ENCODE peak calls at places on chromosome 20, in seven cellular contexts. K is AG09309, Y is tibial artery, N is coronary artery, C is hepatocyte, U is bronchial epithelial cell, E is OCI-LY7. X is an unnamed sample.

GRCh38 chr20:38303908-38304379 is at the start of gene BPI:
- DNase-seq in K (peak; percentile 37), E (no peak), U (no peak), C (no peak), N (no peak), Y (no peak), X (no peak)

GRCh38 chr20:56885521-56885920 is 256.4 kb downstream of the TFAP2C start:
- DNase-seq in N (no peak), K (no peak), U (no peak), Y (no peak), E (no peak), C (no peak), X (no peak)

GRCh38 chr20:54556406-54556805 is 81.0 kb downstream of the DOK5 start:
- DNase-seq in N (no peak), Y (no peak), C (no peak), K (no peak), E (no peak), U (no peak), X (no peak)

GRCh38 chr20:22586645-22587310 is 2.4 kb upstream of the FOXA2 start:
- DNase-seq in E (no peak), N (no peak), C (peak; percentile 81), U (no peak), K (no peak), Y (no peak), X (peak; percentile 29)

GRCh38 chr20:61023612-61024011 is 228.4 kb upstream of the CDH4 start:
- DNase-seq in Y (no peak), N (no peak), K (no peak), U (no peak), C (no peak), E (no peak), X (no peak)

GRCh38 chr20:56778765-56779195 is 149.7 kb downstream of the TFAP2C start:
- DNase-seq in U (no peak), C (peak; percentile 41), E (no peak), N (no peak), K (no peak), Y (no peak), X (no peak)

GRCh38 chr20:23116301-23117089 is 30.4 kb upstream of the CD93 start:
- DNase-seq in N (no peak), C (peak; percentile 57), K (peak; percentile 63), Y (peak; percentile 60), U (peak; percentile 83), E (no peak), X (no peak)

GRCh38 chr20:45087814-45088213 is 13.1 kb downstream of the KCNS1 start:
- DNase-seq in U (no peak), N (no peak), K (peak; percentile 57), Y (no peak), C (no peak), E (no peak), X (no peak)

GRCh38 chr20:59678951-59679350 is 74.6 kb downstream of the PHACTR3 start:
- DNase-seq in U (no peak), N (no peak), Y (no peak), C (no peak), K (no peak), E (no peak), X (no peak)

GRCh38 chr20:56628873-56629463 is at the start of gene TFAP2C:
- DNase-seq in K (no peak), E (no peak), C (peak; percentile 84), N (no peak), Y (peak; percentile 72), U (peak; percentile 59), X (no peak)

GRCh38 chr20:36173451-36173933 is 19.0 kb downstream of the EPB41L1 start:
- DNase-seq in C (peak; percentile 78), N (no peak), E (no peak), K (no peak), U (peak; percentile 4), Y (no peak), X (peak; percentile 18)

GRCh38 chr20:62205618-62206387 is 14.3 kb downstream of the HRH3 start:
- DNase-seq in C (no peak), Y (no peak), U (no peak), K (no peak), N (no peak), E (no peak), X (no peak)

GRCh38 chr20:35108921-35109320 is 16.3 kb upstream of the TRPC4AP start:
- DNase-seq in K (no peak), U (peak; percentile 96), C (no peak), N (no peak), E (no peak), Y (no peak), X (no peak)
- TF ChIP-seq CTCF in K (no peak), U (no peak), C (no peak), N (no peak), E (no peak), Y (no peak), X (no peak)

GRCh38 chr20:51389543-51389924 is 153.0 kb downstream of the NFATC2 start:
- DNase-seq in Y (no peak), U (no peak), E (no peak), K (no peak), C (no peak), N (no peak), X (no peak)

GRCh38 chr20:51386586-51386985 is 155.9 kb downstream of the NFATC2 start:
- DNase-seq in C (no peak), Y (peak; percentile 4), U (no peak), E (peak; percentile 53), N (no peak), K (no peak), X (no peak)

GRCh38 chr20:51388756-51389542 is 153.6 kb downstream of the NFATC2 start:
- DNase-seq in Y (no peak), C (no peak), N (no peak), U (peak; percentile 18), E (no peak), K (no peak), X (no peak)

GRCh38 chr20:51387125-51387865 is 155.2 kb downstream of the NFATC2 start:
- DNase-seq in U (no peak), N (no peak), C (no peak), E (peak; percentile 91), K (no peak), Y (peak; percentile 23), X (no peak)

DNA sequence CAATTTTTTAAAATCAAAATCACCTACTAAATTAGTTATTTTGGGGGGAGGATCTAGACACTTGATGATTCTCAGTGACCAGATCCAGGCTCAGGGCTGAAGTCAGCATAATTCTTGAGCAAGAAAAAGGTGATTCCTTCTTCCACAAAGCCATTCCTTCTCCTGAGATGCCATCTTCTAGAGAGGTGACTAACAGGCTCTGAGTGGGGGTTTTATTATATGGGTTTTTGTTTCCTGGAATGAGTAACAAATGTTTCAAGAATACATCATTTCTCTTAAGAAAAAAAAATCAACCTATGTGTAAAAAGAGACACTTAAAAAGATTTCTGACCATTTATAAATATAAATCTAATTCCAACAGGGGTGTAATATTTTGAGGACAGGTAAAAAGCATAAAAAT is 154.3 kb downstream of the NFATC2 start:
- DNase-seq in U (peak; percentile 87), N (no peak), K (peak; percentile 29), C (no peak), E (no peak), Y (no peak), X (no peak)
- H3K4me3 ChIP-seq in U (no peak overlapping the region), N (no peak overlapping the region), K (no peak overlapping the region), C (no peak overlapping the region), E (peak overlapping the region; percentile 28), Y (no peak overlapping the region), X (no peak overlapping the region)

GRCh38 chr20:25120920-25121319 is 39.0 kb upstream of the VSX1 start:
- DNase-seq in U (no peak), E (no peak), Y (no peak), K (no peak), N (no peak), C (no peak), X (no peak)
- TF ChIP-seq CTCF in U (no peak), E (no peak), Y (no peak), K (no peak), N (no peak), C (no peak), X (no peak)

DNA sequence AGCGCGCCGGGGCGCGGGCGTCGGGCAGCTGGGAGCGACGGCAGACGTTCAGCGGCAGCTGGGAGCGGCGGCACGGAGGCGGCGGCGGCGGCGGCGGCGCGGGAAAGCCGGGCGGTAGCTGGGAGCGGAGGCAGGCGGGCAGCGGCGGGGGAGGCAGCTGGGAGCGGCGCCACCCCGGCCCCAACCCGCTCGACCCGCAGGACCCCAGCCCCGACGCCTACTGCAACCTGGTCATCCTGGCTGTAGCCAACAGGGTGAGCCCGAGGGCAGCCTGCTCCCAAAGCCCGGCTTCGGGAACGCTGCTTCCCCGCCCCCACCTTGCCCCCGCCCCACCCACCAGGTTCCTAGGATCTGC is 8.9 kb downstream of the CCM2L start:
- DNase-seq in N (no peak), Y (peak; percentile 38), C (peak; percentile 72), K (no peak), U (no peak), E (no peak), X (no peak)
- H3K4me3 ChIP-seq in N (peak overlapping the region; percentile 70), Y (peak overlapping the region; percentile 36), C (peak overlapping the region; percentile 65), K (no peak overlapping the region), U (no peak overlapping the region), E (peak overlapping the region; percentile 73), X (no peak overlapping the region)

GRCh38 chr20:64211874-64212658 is 43.5 kb upstream of the PCMTD2 start:
- DNase-seq in N (no peak), U (no peak), C (no peak), K (no peak), E (no peak), Y (no peak), X (no peak)

GRCh38 chr20:64214113-64214512 is 41.4 kb upstream of the PCMTD2 start:
- DNase-seq in Y (no peak), E (no peak), C (no peak), K (no peak), U (no peak), N (no peak), X (no peak)

GRCh38 chr20:64210661-64211369 is 44.7 kb upstream of the PCMTD2 start:
- DNase-seq in U (peak; percentile 21), K (no peak), C (no peak), Y (no peak), N (no peak), E (no peak), X (no peak)

GRCh38 chr20:64214952-64215351 is 40.6 kb upstream of the PCMTD2 start:
- DNase-seq in E (no peak), C (no peak), N (no peak), Y (no peak), K (no peak), U (peak; percentile 27), X (no peak)

DNA sequence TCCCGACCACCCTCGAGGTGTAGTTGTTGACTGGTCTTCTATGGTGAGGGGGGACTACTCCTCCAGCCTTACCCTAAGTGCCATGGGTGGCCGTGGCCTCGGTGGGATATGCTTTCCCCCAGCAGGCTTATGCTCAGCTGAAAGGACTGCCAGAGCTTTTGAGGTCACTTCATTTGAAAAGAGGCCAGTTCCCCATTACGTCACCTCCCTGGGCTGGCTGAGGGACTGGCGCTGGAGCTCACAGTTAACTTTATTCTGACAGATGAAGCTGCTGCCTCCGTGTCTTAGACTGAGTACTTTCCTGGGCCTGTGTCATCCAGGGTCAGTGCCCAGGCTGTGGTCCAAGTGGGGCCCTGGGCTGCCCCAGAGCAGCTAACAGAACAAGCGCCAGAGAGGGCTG is 42.8 kb upstream of the PCMTD2 start:
- DNase-seq in U (peak; percentile 17), E (no peak), K (no peak), Y (no peak), N (no peak), C (peak; percentile 61), X (no peak)
- TF ChIP-seq CTCF in U (no peak), E (no peak), K (no peak), Y (no peak), N (no peak), C (no peak), X (no peak)

GRCh38 chr20:32886652-32887051 is 27.9 kb downstream of the EFCAB8 start:
- DNase-seq in Y (no peak), K (no peak), C (no peak), N (no peak), U (no peak), E (no peak), X (no peak)
- H3K4me3 ChIP-seq in Y (no peak overlapping the region), K (no peak overlapping the region), C (no peak overlapping the region), N (no peak overlapping the region), U (no peak overlapping the region), E (no peak overlapping the region), X (no peak overlapping the region)

GRCh38 chr20:1900321-1900791 is 5.1 kb downstream of the SIRPA start:
- DNase-seq in C (peak; percentile 88), E (peak; percentile 66), K (peak; percentile 48), Y (peak; percentile 72), N (no peak), U (peak; percentile 66), X (peak; percentile 50)
- TF ChIP-seq CTCF in C (peak; percentile 67), E (peak; percentile 74), K (peak; percentile 77), Y (peak; percentile 31), N (no peak), U (peak; percentile 76), X (peak; percentile 32)